ENCODE peak calls at places on chromosomes 4 and X, in eight cellular contexts. X is heart left ventricle; N is neural progenitor cell; H is fibroblast of the aortic adventitia; D is CD4-positive, alpha-beta T cell; A is Peyer's patch; W is epithelial cell of esophagus; V is type B pancreatic cell. Q is an unnamed sample.

GRCh38 chrX:13285229-13285628 is 34.6 kb downstream of the ATXN3L start:
- DNase-seq in X (no peak), N (no peak), H (no peak), D (no peak), A (no peak), W (no peak), V (no peak), Q (no peak)

GRCh38 chrX:71081348-71082148 is 13.4 kb upstream of the SNX12 start:
- DNase-seq in X (no peak), N (no peak), H (peak), D (no peak), A (no peak), W (peak), V (no peak), Q (no peak)

GRCh38 chr4:53478671-53479456 is 101.4 kb downstream of the FIP1L1 start:
- DNase-seq in X (no peak), N (no peak), H (peak), D (no peak), A (no peak), W (peak), V (no peak), Q (no peak)

GRCh38 chrX:55908685-55909212 is 191.2 kb downstream of the RRAGB start:
- DNase-seq in X (no peak), N (peak), H (no peak), D (no peak), A (peak), W (peak), V (no peak), Q (no peak)

GRCh38 chrX:2159393-2159792 is 341.4 kb downstream of the DHRSX start:
- DNase-seq in X (no peak), N (no peak), H (no peak), D (no peak), A (no peak), W (no peak), V (no peak), Q (no peak)

GRCh38 chrX:47030339-47030738 is 47.9 kb upstream of the RGN start:
- DNase-seq in X (no peak), N (peak), H (peak), D (no peak), A (no peak), W (peak), V (no peak), Q (no peak)

GRCh38 chrX:78075787-78076389 is 28.2 kb upstream of the PGK1 start:
- DNase-seq in X (no peak), N (no peak), H (no peak), D (no peak), A (no peak), W (peak), V (no peak), Q (no peak)

GRCh38 chrX:24153175-24153795 is 3.8 kb downstream of the ZFX start:
- DNase-seq in X (no peak), N (peak), H (no peak), D (no peak), A (no peak), W (peak), V (no peak), Q (no peak)

GRCh38 chrX:77953708-77954107 is 15.7 kb downstream of the PGAM4 start:
- DNase-seq in X (no peak), N (no peak), H (peak), D (no peak), A (no peak), W (peak), V (no peak), Q (no peak)

GRCh38 chr4:66974665-66975064 is 570.6 kb downstream of the CENPC start:
- DNase-seq in X (no peak), N (no peak), H (no peak), D (no peak), A (no peak), W (peak), V (no peak), Q (no peak)

GRCh38 chrX:288561-288991 is 7.4 kb downstream of the PLCXD1 start:
- DNase-seq in X (no peak), N (no peak), H (no peak), D (no peak), A (no peak), W (no peak), V (no peak), Q (no peak)

GRCh38 chr4:141132689-141133145 is 552 bp downstream of the RNF150 start:
- DNase-seq in X (peak), N (peak), H (peak), D (no peak), A (no peak), W (no peak), V (peak), Q (no peak)

GRCh38 chr4:2364654-2365053 is 53.8 kb downstream of the ZFYVE28 start:
- DNase-seq in X (peak), N (no peak), H (peak), D (peak), A (peak), W (peak), V (no peak), Q (peak)

GRCh38 chr4:20603671-20604313 is 96.5 kb upstream of the PACRGL start:
- DNase-seq in X (no peak), N (no peak), H (peak), D (no peak), A (no peak), W (peak), V (no peak), Q (no peak)

GRCh38 chrX:123172874-123173273 is 11.2 kb upstream of the GRIA3 start:
- DNase-seq in X (no peak), N (no peak), H (no peak), D (no peak), A (no peak), W (no peak), V (no peak), Q (no peak)

GRCh38 chrX:29257516-29257915 is 670.3 kb downstream of the IL1RAPL1 start:
- DNase-seq in X (no peak), N (no peak), H (peak), D (no peak), A (no peak), W (no peak), V (no peak), Q (no peak)

GRCh38 chr4:3745886-3746656 is 20.1 kb upstream of the ADRA2C start:
- DNase-seq in X (no peak), N (peak), H (no peak), D (no peak), A (no peak), W (no peak), V (no peak), Q (no peak)

GRCh38 chr4:38266616-38267015 is 306.4 kb downstream of the PTTG2 start:
- DNase-seq in X (peak), N (no peak), H (no peak), D (no peak), A (peak), W (peak), V (no peak), Q (no peak)

GRCh38 chr4:88240297-88240714 is 44.1 kb downstream of the PPM1K start:
- DNase-seq in X (peak), N (no peak), H (no peak), D (no peak), A (no peak), W (peak), V (no peak), Q (no peak)

GRCh38 chr4:95956094-95956493 is 116.2 kb downstream of the PDHA2 start:
- DNase-seq in X (no peak), N (no peak), H (no peak), D (no peak), A (no peak), W (peak), V (no peak), Q (no peak)

GRCh38 chr4:5979981-5980380 is 38.2 kb downstream of the C4orf50 start:
- DNase-seq in X (no peak), N (peak), H (no peak), D (no peak), A (no peak), W (no peak), V (no peak), Q (no peak)

GRCh38 chr4:165506780-165507305 is 128.0 kb downstream of the CPE start:
- DNase-seq in X (no peak), N (no peak), H (peak), D (no peak), A (no peak), W (no peak), V (no peak), Q (no peak)

GRCh38 chr4:39337841-39338240 is 28.3 kb downstream of the RFC1 start:
- DNase-seq in X (no peak), N (no peak), H (no peak), D (no peak), A (no peak), W (no peak), V (no peak), Q (no peak)

GRCh38 chr4:95165926-95166524 is 382.7 kb downstream of the UNC5C start:
- DNase-seq in X (no peak), N (peak), H (peak), D (no peak), A (no peak), W (peak), V (no peak), Q (no peak)

GRCh38 chrX:72297953-72298730 is 7.6 kb downstream of the CITED1 start:
- DNase-seq in X (no peak), N (peak), H (no peak), D (no peak), A (no peak), W (peak), V (no peak), Q (no peak)
- TF ChIP-seq CTCF in X (peak), N (peak), H (no peak), D (no peak), A (peak), W (peak), V (no peak), Q (no peak)

GRCh38 chr4:185637162-185637875 is 102.0 kb upstream of the PDLIM3 start:
- DNase-seq in X (no peak), N (no peak), H (no peak), D (no peak), A (no peak), W (peak), V (no peak), Q (no peak)

GRCh38 chr4:185638548-185639301 is 103.4 kb upstream of the PDLIM3 start:
- DNase-seq in X (no peak), N (peak), H (no peak), D (no peak), A (no peak), W (no peak), V (no peak), Q (no peak)

GRCh38 chr4:185638093-185638492 is 102.8 kb upstream of the PDLIM3 start:
- DNase-seq in X (no peak), N (no peak), H (no peak), D (no peak), A (no peak), W (no peak), V (no peak), Q (no peak)

GRCh38 chr4:185634066-185634652 is 98.9 kb upstream of the PDLIM3 start:
- DNase-seq in X (no peak), N (peak), H (no peak), D (no peak), A (no peak), W (no peak), V (no peak), Q (no peak)
- TF ChIP-seq CTCF in X (peak), N (peak), H (peak), D (peak), A (peak), W (peak), V (peak), Q (no peak)

GRCh38 chrX:43121637-43122036 is 343.7 kb upstream of the PPP1R2C start:
- DNase-seq in X (no peak), N (peak), H (no peak), D (no peak), A (no peak), W (peak), V (no peak), Q (no peak)
- TF ChIP-seq CTCF in X (no peak), N (peak), H (no peak), D (no peak), A (no peak), W (peak), V (no peak), Q (no peak)

GRCh38 chr4:162499478-162499877 is 335.7 kb upstream of the FSTL5 start:
- DNase-seq in X (no peak), N (no peak), H (no peak), D (no peak), A (no peak), W (peak), V (no peak), Q (no peak)
- TF ChIP-seq CTCF in X (peak), N (peak), H (peak), D (no peak), A (no peak), W (peak), V (peak), Q (no peak)